ENCODE peak calls at places on chromosomes 6 and 20, in ten cellular contexts. R is heart right ventricle, H is fibroblast of lung, S is pancreas, W is neural progenitor cell, T is prostate gland, A is mesenchymal stem cell, I is ascending aorta, X is GM23248, K is iPS DF 6.9. J is an unnamed sample.

GRCh38 chr20:50413088-50413500 is 97.1 kb upstream of the PTPN1 start:
- DNase-seq in A (peak), K (no peak), W (no peak), H (peak), S (no peak), X (no peak), T (no peak), I (no peak), R (no peak), J (no peak)

GRCh38 chr6:37495199-37495913 is 4.3 kb downstream of the CCDC167 start:
- DNase-seq in I (no peak), X (no peak), S (no peak), T (no peak), K (no peak), H (no peak), A (no peak), R (no peak), W (no peak), J (no peak)

GRCh38 chr6:128482642-128483041 is 37.8 kb downstream of the PTPRK start:
- DNase-seq in X (no peak), A (no peak), K (no peak), R (no peak), I (no peak), H (no peak), S (no peak), W (peak), T (no peak), J (no peak)

GRCh38 chr6:2857580-2858337 is 16.1 kb upstream of the SERPINB1 start:
- DNase-seq in X (no peak), A (peak), T (no peak), W (no peak), R (peak), S (no peak), H (peak), K (no peak), I (no peak), J (no peak)

GRCh38 chr20:2879148-2879547 is 5.9 kb downstream of the PTPRA start:
- DNase-seq in I (no peak), A (no peak), W (no peak), K (no peak), H (peak), X (peak), T (no peak), R (no peak), S (no peak), J (no peak)

GRCh38 chr6:41452763-41453162 is 93.4 kb upstream of the FOXP4 start:
- DNase-seq in X (no peak), T (no peak), R (no peak), S (no peak), W (no peak), K (no peak), H (no peak), I (no peak), A (no peak), J (no peak)

GRCh38 chr6:40948598-40948997 is 90.4 kb downstream of the UNC5CL start:
- DNase-seq in S (no peak), X (peak), R (no peak), T (no peak), A (no peak), I (no peak), W (no peak), K (no peak), H (peak), J (no peak)

GRCh38 chr6:118297821-118298220 is 250.3 kb upstream of the PLN start:
- DNase-seq in W (no peak), I (peak), R (no peak), A (no peak), T (no peak), H (peak), K (no peak), S (no peak), X (no peak), J (no peak)

GRCh38 chr6:12776291-12776690 is 59.7 kb downstream of the PHACTR1 start:
- DNase-seq in I (no peak), R (no peak), T (no peak), K (no peak), W (no peak), H (no peak), S (no peak), X (no peak), A (no peak), J (no peak)

GRCh38 chr6:73180076-73180717 is 45.1 kb downstream of the KHDC1L start:
- DNase-seq in I (no peak), S (no peak), K (no peak), X (peak), R (no peak), H (no peak), T (no peak), A (no peak), W (no peak), J (no peak)

GRCh38 chr20:58985656-58986055 is 4.6 kb downstream of the NELFCD start:
- DNase-seq in I (peak), R (no peak), H (no peak), T (no peak), W (no peak), X (peak), A (no peak), S (no peak), K (no peak), J (no peak)

GRCh38 chr6:170066679-170067078 is 224.2 kb downstream of the DLL1 start:
- DNase-seq in H (no peak), A (no peak), R (no peak), S (peak), W (no peak), X (no peak), T (no peak), K (no peak), I (no peak), J (no peak)

GRCh38 chr6:46392294-46392693 is 99.0 kb downstream of the RCAN2 start:
- DNase-seq in R (no peak), I (no peak), X (no peak), T (no peak), A (no peak), K (no peak), H (no peak), S (no peak), W (no peak), J (no peak)

GRCh38 chr6:93420163-93420806 is 926 bp upstream of the EPHA7 start:
- DNase-seq in X (no peak), W (peak), R (no peak), H (peak), K (no peak), A (no peak), T (no peak), I (no peak), S (no peak), J (no peak)

GRCh38 chr6:13500264-13500663 is 12.9 kb upstream of the GFOD1 start:
- DNase-seq in K (no peak), H (no peak), W (no peak), A (peak), I (no peak), T (no peak), X (peak), S (no peak), R (no peak), J (no peak)

GRCh38 chr20:18055261-18055660 is 2.5 kb downstream of the OVOL2 start:
- DNase-seq in A (no peak), T (no peak), H (no peak), W (no peak), R (no peak), S (no peak), X (no peak), K (no peak), I (peak), J (no peak)

GRCh38 chr6:161054876-161055275 is 63.3 kb downstream of the MAP3K4 start:
- DNase-seq in H (no peak), S (no peak), X (no peak), W (no peak), A (no peak), I (no peak), K (no peak), T (no peak), R (no peak), J (no peak)

GRCh38 chr20:61499859-61500258 is 247.8 kb downstream of the CDH4 start:
- DNase-seq in S (no peak), T (no peak), A (peak), X (peak), I (no peak), K (no peak), W (no peak), R (no peak), H (no peak), J (no peak)

GRCh38 chr6:3789018-3789895 is 37.7 kb upstream of the PXDC1 start:
- DNase-seq in I (no peak), A (peak), H (peak), X (peak), T (no peak), S (no peak), R (no peak), K (no peak), W (no peak), J (no peak)

GRCh38 chr6:41878246-41878645 is 16.9 kb downstream of the USP49 start:
- DNase-seq in H (no peak), R (no peak), W (no peak), A (no peak), X (peak), I (no peak), T (no peak), K (no peak), S (no peak), J (no peak)

GRCh38 chr6:78101387-78101786 is 448.5 kb downstream of the MEI4 start:
- DNase-seq in I (no peak), T (no peak), K (no peak), A (no peak), X (no peak), S (no peak), H (no peak), W (peak), R (no peak), J (no peak)

GRCh38 chr6:88972504-88973423 is 9.3 kb upstream of the RNGTT start:
- DNase-seq in W (no peak), K (no peak), I (no peak), A (no peak), R (no peak), S (no peak), T (no peak), X (no peak), H (no peak), J (no peak)

GRCh38 chr6:105409734-105410133 is 6.9 kb upstream of the PREP start:
- DNase-seq in X (no peak), A (no peak), T (no peak), I (no peak), R (no peak), K (no peak), H (no peak), S (no peak), W (no peak), J (no peak)

GRCh38 chr6:84739866-84740208 is 24.6 kb downstream of the TBX18 start:
- DNase-seq in H (no peak), K (no peak), R (no peak), I (no peak), W (no peak), X (peak), A (peak), T (no peak), S (no peak), J (no peak)

GRCh38 chr6:98844244-98845161 is 10.1 kb downstream of the POU3F2 start:
- DNase-seq in X (no peak), K (no peak), W (peak), I (no peak), H (no peak), T (no peak), R (no peak), S (no peak), A (no peak), J (no peak)

DNA sequence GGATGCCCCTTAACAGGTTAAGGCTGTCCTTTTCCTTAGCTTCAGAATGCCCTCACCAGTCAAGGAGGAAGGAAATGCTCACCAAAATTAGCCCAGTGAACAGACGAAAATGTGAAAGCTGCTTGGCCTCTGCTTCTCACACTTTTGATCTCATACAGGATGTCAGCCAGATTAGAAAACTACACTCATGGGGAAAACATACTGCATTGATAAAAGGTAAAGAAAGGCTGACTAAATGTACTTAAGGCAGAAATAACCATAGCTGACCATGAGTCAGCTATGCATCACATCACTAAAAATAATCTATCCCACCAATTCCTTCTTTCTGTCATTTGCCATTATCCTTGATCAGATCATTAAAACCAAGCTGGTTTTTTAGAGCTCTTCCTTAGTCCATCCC is 198.4 kb upstream of the TENT5A start:
- DNase-seq in W (no peak), A (peak), H (peak), K (no peak), X (peak), I (no peak), R (no peak), T (no peak), S (no peak), J (no peak)
- H3K27ac ChIP-seq in W (no peak), A (no peak), H (no peak), K (no peak), X (no peak), I (no peak), R (no peak), T (no peak), S (no peak), J (no peak)

GRCh38 chr6:33692760-33693158 is 18.7 kb downstream of the UQCC2 start:
- DNase-seq in T (no peak), A (peak), H (peak), R (peak), I (peak), X (peak), W (no peak), S (no peak), K (no peak), J (no peak)

GRCh38 chr6:33691456-33692077 is 19.9 kb downstream of the UQCC2 start:
- DNase-seq in R (no peak), T (no peak), W (no peak), K (no peak), A (no peak), I (no peak), X (no peak), H (no peak), S (no peak), J (no peak)

GRCh38 chr6:33690766-33691165 is 20.7 kb downstream of the UQCC2 start:
- DNase-seq in A (no peak), W (no peak), X (no peak), H (no peak), S (no peak), K (no peak), R (no peak), T (no peak), I (no peak), J (no peak)

GRCh38 chr6:33693186-33694158 is 18.0 kb downstream of the UQCC2 start:
- DNase-seq in I (no peak), T (no peak), H (no peak), X (peak), K (no peak), S (no peak), A (peak), W (no peak), R (peak), J (no peak)

GRCh38 chr6:33692078-33692759 is 19.3 kb downstream of the UQCC2 start:
- DNase-seq in X (no peak), K (no peak), W (peak), S (no peak), H (no peak), T (no peak), I (no peak), R (peak), A (no peak), J (peak)
- H3K27ac ChIP-seq in X (no peak), K (no peak), W (peak), S (no peak), H (no peak), T (no peak), I (no peak), R (peak), A (no peak), J (peak)

GRCh38 chr6:150451767-150452641 is 83.2 kb downstream of the IYD start:
- DNase-seq in S (no peak), A (no peak), I (no peak), R (no peak), K (no peak), X (no peak), W (no peak), T (no peak), H (no peak), J (no peak)
- H3K27ac ChIP-seq in S (no peak), A (no peak), I (no peak), R (peak), K (no peak), X (no peak), W (no peak), T (no peak), H (no peak), J (peak)

DNA sequence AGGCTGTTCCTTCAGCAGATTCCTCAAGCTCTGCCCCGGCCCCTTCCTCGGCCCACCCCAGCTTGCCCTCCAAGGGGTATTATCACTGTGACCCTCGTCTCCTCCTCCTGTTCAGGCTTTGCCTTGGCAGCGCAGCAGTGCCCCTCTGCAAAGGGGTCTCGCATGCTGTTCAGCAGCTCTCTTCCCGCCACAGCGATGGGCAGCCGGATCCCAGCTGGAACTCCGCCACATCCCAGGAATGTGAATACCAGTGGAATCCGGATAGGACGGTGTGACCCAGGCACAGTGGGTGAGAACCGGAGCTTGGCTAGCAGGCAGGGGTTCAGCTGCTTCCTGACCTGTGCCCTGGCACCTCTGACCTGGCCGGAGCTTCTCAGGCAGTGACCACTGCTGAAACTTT is 52.9 kb downstream of the RNASET2 start:
- DNase-seq in T (no peak), R (no peak), S (no peak), K (no peak), I (no peak), A (no peak), W (peak), H (no peak), X (no peak), J (peak)
- H3K27ac ChIP-seq in T (no peak), R (no peak), S (no peak), K (no peak), I (no peak), A (no peak), W (no peak), H (no peak), X (no peak), J (no peak)

GRCh38 chr6:16339263-16339587 is 100.8 kb downstream of the GMPR start:
- DNase-seq in K (no peak), H (no peak), A (no peak), T (no peak), I (no peak), R (no peak), S (no peak), X (no peak), W (no peak), J (no peak)

GRCh38 chr6:16337280-16337975 is 99.0 kb downstream of the GMPR start:
- DNase-seq in H (peak), T (peak), W (no peak), A (peak), S (peak), X (peak), R (peak), K (no peak), I (peak), J (peak)

GRCh38 chr6:16336056-16336810 is 97.8 kb downstream of the GMPR start:
- DNase-seq in A (no peak), K (no peak), S (no peak), H (no peak), X (peak), T (peak), R (no peak), W (no peak), I (no peak), J (no peak)

GRCh38 chr6:16335176-16335575 is 96.8 kb downstream of the GMPR start:
- DNase-seq in R (no peak), S (no peak), H (no peak), X (no peak), W (no peak), T (no peak), A (no peak), I (no peak), K (no peak), J (no peak)

GRCh38 chr6:16338577-16339262 is 100.3 kb downstream of the GMPR start:
- DNase-seq in I (peak), A (peak), T (peak), X (peak), K (no peak), S (peak), H (peak), W (peak), R (peak), J (no peak)
- H3K27ac ChIP-seq in I (no peak), A (peak), T (no peak), X (peak), K (no peak), S (no peak), H (peak), W (no peak), R (peak), J (no peak)

DNA sequence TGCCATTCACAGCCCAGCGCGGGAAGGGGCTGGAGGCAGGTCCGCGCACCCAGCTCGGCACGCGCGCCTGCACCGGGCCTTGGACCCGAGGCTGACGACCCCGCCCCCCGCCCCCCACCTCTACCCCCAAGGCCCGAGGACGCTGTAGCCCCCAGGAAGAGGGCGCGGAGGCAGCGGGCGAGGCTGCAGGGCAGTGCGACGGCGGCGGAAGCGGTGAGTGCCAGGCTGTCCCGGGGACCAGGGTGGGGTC is 1.2 kb downstream of the LIME1 start:
- DNase-seq in A (no peak), H (no peak), R (no peak), X (no peak), T (no peak), K (no peak), W (peak), I (peak), S (no peak), J (no peak)
- H3K27ac ChIP-seq in A (no peak), H (no peak), R (no peak), X (no peak), T (no peak), K (no peak), W (no peak), I (no peak), S (no peak), J (no peak)

DNA sequence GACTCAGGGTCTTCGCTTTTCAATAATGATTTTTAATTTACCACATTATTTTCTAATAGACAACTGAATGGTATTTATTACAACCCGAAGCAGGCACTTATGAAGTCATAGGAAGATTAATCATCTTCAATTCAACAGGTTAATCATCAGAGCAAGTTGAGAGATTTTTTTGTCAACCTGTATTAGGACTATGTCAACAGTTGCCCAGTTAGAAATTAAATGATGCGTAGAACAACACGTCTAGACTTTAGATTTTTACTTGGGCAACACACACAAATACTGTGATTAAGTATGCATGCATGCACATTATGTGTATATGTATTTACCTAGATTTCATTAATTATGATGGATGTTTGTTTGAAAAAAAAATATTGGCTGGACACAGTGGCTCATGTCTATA is 4.3 kb downstream of the ILRUN start:
- DNase-seq in I (no peak), X (no peak), A (no peak), T (no peak), H (no peak), S (no peak), W (no peak), R (no peak), K (no peak), J (no peak)
- H3K27ac ChIP-seq in I (no peak), X (no peak), A (no peak), T (no peak), H (no peak), S (no peak), W (no peak), R (no peak), K (no peak), J (no peak)

J was measured in right atrium auricular region.